ENCODE peak calls at places on chromosomes 11 and 22, in five cellular contexts. X is stimulated activated CD8-positive, alpha-beta memory T cell treated with anti-CD3 and anti-CD28 coated beads, Interleukin-15, amount 100 ng/mL, for 1 hour; F is CD8-positive, alpha-beta T cell; H is ovary; M is C1 segment of cervical spinal cord. A is an unnamed sample.

GRCh38 chr22:20803696-20804324 is 29.9 kb downstream of the SERPIND1 start:
- DNase-seq in M (no peak), X (no peak), F (peak), H (no peak), A (no peak)

GRCh38 chr11:30196400-30197206 is 34.2 kb upstream of the FSHB start:
- DNase-seq in H (peak), F (peak), M (peak), X (peak), A (no peak)

GRCh38 chr11:99937330-99937729 is 749.8 kb upstream of the ARHGAP42 start:
- DNase-seq in M (no peak), X (no peak), H (no peak), F (no peak), A (no peak)

GRCh38 chr22:44403166-44403565 is 90.4 kb upstream of the SHISAL1 start:
- DNase-seq in M (no peak), H (no peak), F (no peak), X (no peak), A (no peak)

GRCh38 chr11:9757809-9758675 is 94.2 kb downstream of the SWAP70 start:
- DNase-seq in M (peak), X (peak), F (peak), H (peak), A (peak)

GRCh38 chr11:46625406-46625805 is 8.1 kb downstream of the ATG13 start:
- DNase-seq in F (no peak), H (no peak), M (no peak), X (no peak), A (no peak)

GRCh38 chr22:24398409-24398808 is 29.0 kb upstream of the ADORA2A start:
- DNase-seq in H (no peak), M (no peak), X (no peak), F (no peak), A (no peak)

GRCh38 chr11:133747409-133747808 is 97.9 kb downstream of the SPATA19 start:
- DNase-seq in M (no peak), H (no peak), X (no peak), F (no peak), A (no peak)

GRCh38 chr11:3959015-3959917 is 103.8 kb downstream of the STIM1 start:
- DNase-seq in M (no peak), H (no peak), X (no peak), F (no peak), A (no peak)

GRCh38 chr22:40637181-40638150 is 947 bp upstream of the MRTFA start:
- DNase-seq in X (peak), H (no peak), F (peak), M (peak), A (peak)

GRCh38 chr11:82937554-82937953 is 36.0 kb downstream of the DDIAS start:
- DNase-seq in X (no peak), M (no peak), F (no peak), H (no peak), A (no peak)

GRCh38 chr22:45916515-45916914 is 60.4 kb downstream of the WNT7B start:
- DNase-seq in F (no peak), M (no peak), H (no peak), X (no peak), A (no peak)

GRCh38 chr11:76086713-76087635 is 119.3 kb downstream of the WNT11 start:
- DNase-seq in H (no peak), M (no peak), F (no peak), X (no peak), A (no peak)